ENCODE peak calls at places on chromosome 4, in eight cellular contexts. One of them, this sample, is unnamed.

GRCh38 chr4:76689079-76689817 is 208.7 kb downstream of the SOWAHB start:
- DNase-seq in AG08396: peak
- DNase-seq in activated CD8-positive, alpha-beta memory T cell treated with anti-CD3 and anti-CD28 coated beads for 48 hours: no peak
- DNase-seq in OCI-LY7: no peak
- DNase-seq in GM12865: peak
- DNase-seq in fibroblast of gingiva: peak
- DNase-seq in posterior vena cava: peak
- DNase-seq in HL-60: no peak
- DNase-seq in this sample: no peak

GRCh38 chr4:40552536-40552935 is 77.1 kb downstream of the RBM47 start:
- DNase-seq in AG08396: no peak
- DNase-seq in activated CD8-positive, alpha-beta memory T cell treated with anti-CD3 and anti-CD28 coated beads for 48 hours: no peak
- DNase-seq in OCI-LY7: no peak
- DNase-seq in GM12865: no peak
- DNase-seq in fibroblast of gingiva: no peak
- DNase-seq in posterior vena cava: no peak
- DNase-seq in HL-60: no peak
- DNase-seq in this sample: no peak

GRCh38 chr4:41957634-41958033 is 22.4 kb downstream of the TMEM33 start:
- DNase-seq in AG08396: no peak
- DNase-seq in activated CD8-positive, alpha-beta memory T cell treated with anti-CD3 and anti-CD28 coated beads for 48 hours: no peak
- DNase-seq in OCI-LY7: peak
- DNase-seq in GM12865: peak
- DNase-seq in fibroblast of gingiva: no peak
- DNase-seq in posterior vena cava: no peak
- DNase-seq in HL-60: no peak
- DNase-seq in this sample: no peak

GRCh38 chr4:94455081-94455480 is 3.3 kb downstream of the PDLIM5 start:
- DNase-seq in AG08396: peak
- DNase-seq in activated CD8-positive, alpha-beta memory T cell treated with anti-CD3 and anti-CD28 coated beads for 48 hours: no peak
- DNase-seq in OCI-LY7: no peak
- DNase-seq in GM12865: no peak
- DNase-seq in fibroblast of gingiva: peak
- DNase-seq in posterior vena cava: peak
- DNase-seq in HL-60: no peak
- DNase-seq in this sample: no peak

GRCh38 chr4:13968723-13969122 is 341.2 kb upstream of the BOD1L1 start:
- DNase-seq in AG08396: no peak
- DNase-seq in activated CD8-positive, alpha-beta memory T cell treated with anti-CD3 and anti-CD28 coated beads for 48 hours: no peak
- DNase-seq in OCI-LY7: no peak
- DNase-seq in GM12865: no peak
- DNase-seq in fibroblast of gingiva: peak
- DNase-seq in posterior vena cava: no peak
- DNase-seq in HL-60: no peak
- DNase-seq in this sample: no peak

GRCh38 chr4:111454961-111455360 is 690.3 kb upstream of the FAM241A start:
- DNase-seq in AG08396: no peak
- DNase-seq in activated CD8-positive, alpha-beta memory T cell treated with anti-CD3 and anti-CD28 coated beads for 48 hours: no peak
- DNase-seq in OCI-LY7: no peak
- DNase-seq in GM12865: no peak
- DNase-seq in fibroblast of gingiva: peak
- DNase-seq in posterior vena cava: peak
- DNase-seq in HL-60: no peak
- DNase-seq in this sample: no peak

GRCh38 chr4:93466440-93466839 is 362.1 kb upstream of the ATOH1 start:
- DNase-seq in AG08396: no peak
- DNase-seq in activated CD8-positive, alpha-beta memory T cell treated with anti-CD3 and anti-CD28 coated beads for 48 hours: no peak
- DNase-seq in OCI-LY7: no peak
- DNase-seq in GM12865: no peak
- DNase-seq in fibroblast of gingiva: no peak
- DNase-seq in posterior vena cava: no peak
- DNase-seq in HL-60: no peak
- DNase-seq in this sample: no peak

GRCh38 chr4:8651661-8652180 is 59.2 kb downstream of the CPZ start:
- DNase-seq in AG08396: no peak
- DNase-seq in activated CD8-positive, alpha-beta memory T cell treated with anti-CD3 and anti-CD28 coated beads for 48 hours: no peak
- DNase-seq in OCI-LY7: no peak
- DNase-seq in GM12865: no peak
- DNase-seq in fibroblast of gingiva: no peak
- DNase-seq in posterior vena cava: peak
- DNase-seq in HL-60: no peak
- DNase-seq in this sample: no peak

GRCh38 chr4:20289782-20290181 is 38.1 kb downstream of the SLIT2 start:
- DNase-seq in AG08396: no peak
- DNase-seq in activated CD8-positive, alpha-beta memory T cell treated with anti-CD3 and anti-CD28 coated beads for 48 hours: no peak
- DNase-seq in OCI-LY7: no peak
- DNase-seq in GM12865: no peak
- DNase-seq in fibroblast of gingiva: no peak
- DNase-seq in posterior vena cava: no peak
- DNase-seq in HL-60: no peak
- DNase-seq in this sample: no peak

GRCh38 chr4:143411527-143412480 is 75.1 kb downstream of the GAB1 start:
- DNase-seq in AG08396: no peak
- DNase-seq in activated CD8-positive, alpha-beta memory T cell treated with anti-CD3 and anti-CD28 coated beads for 48 hours: no peak
- DNase-seq in OCI-LY7: peak
- DNase-seq in GM12865: no peak
- DNase-seq in fibroblast of gingiva: peak
- DNase-seq in posterior vena cava: no peak
- DNase-seq in HL-60: no peak
- DNase-seq in this sample: peak

This sample was measured in substantia nigra.